ENCODE peak calls at places on chromosomes 13 and 19, in four cellular contexts. One of them, this sample, is unnamed.

GRCh38 chr19:55649579-55650557 is 1.9 kb downstream of the CCDC106 start:
- DNase-seq in NCI-H524: no peak
- DNase-seq in endodermal cell: no peak
- DNase-seq in activated gamma-delta T cell treated with anti-CD3 and anti-CD28 coated beads, Interleukin-2, amount 50 U/mL, for 16 hours: no peak
- DNase-seq in this sample: peak

GRCh38 chr19:35436477-35437141 is 11.4 kb upstream of the FFAR2 start:
- DNase-seq in NCI-H524: no peak
- DNase-seq in activated gamma-delta T cell treated with anti-CD3 and anti-CD28 coated beads, Interleukin-2, amount 50 U/mL, for 16 hours: no peak
- DNase-seq in endodermal cell: no peak
- DNase-seq in this sample: peak

GRCh38 chr19:19551862-19552192 is 13.8 kb downstream of the CILP2 start:
- DNase-seq in endodermal cell: no peak
- DNase-seq in activated gamma-delta T cell treated with anti-CD3 and anti-CD28 coated beads, Interleukin-2, amount 50 U/mL, for 16 hours: no peak
- DNase-seq in NCI-H524: no peak
- DNase-seq in this sample: no peak

GRCh38 chr13:90689111-90689510 is 658.4 kb upstream of the MIR17HG start:
- DNase-seq in NCI-H524: no peak
- DNase-seq in endodermal cell: no peak
- DNase-seq in activated gamma-delta T cell treated with anti-CD3 and anti-CD28 coated beads, Interleukin-2, amount 50 U/mL, for 16 hours: no peak
- DNase-seq in this sample: no peak

GRCh38 chr13:30581582-30581981 is 36.1 kb upstream of the USPL1 start:
- DNase-seq in NCI-H524: no peak
- DNase-seq in endodermal cell: peak
- DNase-seq in activated gamma-delta T cell treated with anti-CD3 and anti-CD28 coated beads, Interleukin-2, amount 50 U/mL, for 16 hours: no peak
- DNase-seq in this sample: peak

GRCh38 chr19:45423033-45423588 is 606 bp downstream of the ERCC1 start:
- DNase-seq in endodermal cell: no peak
- DNase-seq in activated gamma-delta T cell treated with anti-CD3 and anti-CD28 coated beads, Interleukin-2, amount 50 U/mL, for 16 hours: peak
- DNase-seq in NCI-H524: no peak
- DNase-seq in this sample: peak

GRCh38 chr13:83798731-83799130 is 83.5 kb downstream of the SLITRK1 start:
- DNase-seq in NCI-H524: no peak
- DNase-seq in endodermal cell: no peak
- DNase-seq in activated gamma-delta T cell treated with anti-CD3 and anti-CD28 coated beads, Interleukin-2, amount 50 U/mL, for 16 hours: no peak
- DNase-seq in this sample: no peak

GRCh38 chr19:41373993-41374392 is 2.3 kb upstream of the TMEM91 start:
- DNase-seq in activated gamma-delta T cell treated with anti-CD3 and anti-CD28 coated beads, Interleukin-2, amount 50 U/mL, for 16 hours: no peak
- DNase-seq in NCI-H524: peak
- DNase-seq in endodermal cell: no peak
- DNase-seq in this sample: no peak

GRCh38 chr13:112752711-112753541 is 63.1 kb downstream of the ATP11A start:
- DNase-seq in endodermal cell: no peak
- DNase-seq in NCI-H524: no peak
- DNase-seq in activated gamma-delta T cell treated with anti-CD3 and anti-CD28 coated beads, Interleukin-2, amount 50 U/mL, for 16 hours: no peak
- DNase-seq in this sample: peak

GRCh38 chr13:89784161-89784809 is 1563.2 kb upstream of the MIR17HG start:
- DNase-seq in activated gamma-delta T cell treated with anti-CD3 and anti-CD28 coated beads, Interleukin-2, amount 50 U/mL, for 16 hours: no peak
- DNase-seq in endodermal cell: no peak
- DNase-seq in NCI-H524: no peak
- DNase-seq in this sample: no peak

GRCh38 chr13:100627142-100627541 is 38.6 kb upstream of the GGACT start:
- DNase-seq in activated gamma-delta T cell treated with anti-CD3 and anti-CD28 coated beads, Interleukin-2, amount 50 U/mL, for 16 hours: no peak
- DNase-seq in NCI-H524: no peak
- DNase-seq in endodermal cell: no peak
- DNase-seq in this sample: no peak

GRCh38 chr19:42480335-42481095 is 37.8 kb upstream of the CXCL17 start:
- DNase-seq in endodermal cell: peak
- DNase-seq in NCI-H524: no peak
- DNase-seq in activated gamma-delta T cell treated with anti-CD3 and anti-CD28 coated beads, Interleukin-2, amount 50 U/mL, for 16 hours: no peak
- DNase-seq in this sample: peak

GRCh38 chr13:45934283-45934682 is 82.7 kb upstream of the SIAH3 start:
- DNase-seq in activated gamma-delta T cell treated with anti-CD3 and anti-CD28 coated beads, Interleukin-2, amount 50 U/mL, for 16 hours: no peak
- DNase-seq in endodermal cell: no peak
- DNase-seq in NCI-H524: no peak
- DNase-seq in this sample: no peak

GRCh38 chr19:18194554-18195238 is 1.7 kb downstream of the MPV17L2 start:
- DNase-seq in NCI-H524: no peak
- DNase-seq in endodermal cell: peak
- DNase-seq in activated gamma-delta T cell treated with anti-CD3 and anti-CD28 coated beads, Interleukin-2, amount 50 U/mL, for 16 hours: no peak
- DNase-seq in this sample: peak

GRCh38 chr13:110300090-110300815 is 6.7 kb downstream of the COL4A1 start:
- DNase-seq in endodermal cell: no peak
- DNase-seq in activated gamma-delta T cell treated with anti-CD3 and anti-CD28 coated beads, Interleukin-2, amount 50 U/mL, for 16 hours: no peak
- DNase-seq in NCI-H524: no peak
- DNase-seq in this sample: no peak

GRCh38 chr19:28468701-28469459 is 744.1 kb downstream of the UQCRFS1 start:
- DNase-seq in endodermal cell: peak
- DNase-seq in NCI-H524: no peak
- DNase-seq in activated gamma-delta T cell treated with anti-CD3 and anti-CD28 coated beads, Interleukin-2, amount 50 U/mL, for 16 hours: peak
- DNase-seq in this sample: peak

GRCh38 chr13:109465151-109465550 is 321.2 kb downstream of the IRS2 start:
- DNase-seq in activated gamma-delta T cell treated with anti-CD3 and anti-CD28 coated beads, Interleukin-2, amount 50 U/mL, for 16 hours: no peak
- DNase-seq in NCI-H524: no peak
- DNase-seq in endodermal cell: no peak
- DNase-seq in this sample: no peak

GRCh38 chr13:113491418-113491883 is 940 bp upstream of the DCUN1D2 start:
- DNase-seq in endodermal cell: peak
- DNase-seq in NCI-H524: no peak
- DNase-seq in activated gamma-delta T cell treated with anti-CD3 and anti-CD28 coated beads, Interleukin-2, amount 50 U/mL, for 16 hours: no peak
- DNase-seq in this sample: no peak

GRCh38 chr13:20939662-20940061 is 37.1 kb upstream of the XPO4 start:
- DNase-seq in endodermal cell: peak
- DNase-seq in NCI-H524: no peak
- DNase-seq in activated gamma-delta T cell treated with anti-CD3 and anti-CD28 coated beads, Interleukin-2, amount 50 U/mL, for 16 hours: no peak
- DNase-seq in this sample: no peak

This sample was measured in activated CD4-positive, alpha-beta T cell treated with anti-CD3 and anti-CD28 coated beads for 36 hours.